ENCODE peak calls at places on chromosomes 7 and 10, in five cellular contexts. X is fibroblast of mammary gland, C is fibroblast of the aortic adventitia, Z is HCT116, D is Caco-2. S is an unnamed sample.

GRCh38 chr10:3076138-3076537 is 8.8 kb downstream of the PFKP start:
- DNase-seq in X (no peak), D (no peak), Z (no peak), C (no peak), S (no peak)

GRCh38 chr10:43930777-43931176 is 282.1 kb upstream of the ZNF32 start:
- DNase-seq in X (no peak), C (no peak), Z (no peak), D (no peak), S (no peak)

GRCh38 chr10:1368772-1369171 is 312.6 kb downstream of the WDR37 start:
- DNase-seq in D (peak; percentile 58), X (no peak), C (no peak), Z (peak; percentile 45), S (peak; percentile 48)

GRCh38 chr7:43648725-43649406 is 66.0 kb downstream of the STK17A start:
- DNase-seq in D (no peak), Z (no peak), X (peak; percentile 84), C (peak; percentile 74), S (peak; percentile 62)

GRCh38 chr10:119449210-119449584 is 93.3 kb downstream of the RGS10 start:
- DNase-seq in D (no peak), X (no peak), Z (no peak), C (no peak), S (no peak)

GRCh38 chr10:122249303-122249850 is 21.7 kb upstream of the BTBD16 start:
- DNase-seq in Z (no peak), D (no peak), X (no peak), C (no peak), S (no peak)

GRCh38 chr10:102837230-102837721 is at the start of gene CYP17A1:
- DNase-seq in D (no peak), X (peak; percentile 21), C (no peak), Z (no peak), S (no peak)

GRCh38 chr7:152674860-152675760 is 831 bp downstream of the XRCC2 start:
- DNase-seq in C (peak; percentile 9), D (peak; percentile 57), X (peak; percentile 25), Z (no peak), S (peak; percentile 23)

GRCh38 chr7:64888901-64889685 is 14.0 kb upstream of the ZNF273 start:
- DNase-seq in C (peak; percentile 4), D (peak; percentile 29), Z (no peak), X (peak; percentile 21), S (no peak)

GRCh38 chr10:60479305-60480020 is 89.8 kb upstream of the ANK3 start:
- DNase-seq in X (no peak), C (no peak), Z (no peak), D (no peak), S (no peak)

DNA sequence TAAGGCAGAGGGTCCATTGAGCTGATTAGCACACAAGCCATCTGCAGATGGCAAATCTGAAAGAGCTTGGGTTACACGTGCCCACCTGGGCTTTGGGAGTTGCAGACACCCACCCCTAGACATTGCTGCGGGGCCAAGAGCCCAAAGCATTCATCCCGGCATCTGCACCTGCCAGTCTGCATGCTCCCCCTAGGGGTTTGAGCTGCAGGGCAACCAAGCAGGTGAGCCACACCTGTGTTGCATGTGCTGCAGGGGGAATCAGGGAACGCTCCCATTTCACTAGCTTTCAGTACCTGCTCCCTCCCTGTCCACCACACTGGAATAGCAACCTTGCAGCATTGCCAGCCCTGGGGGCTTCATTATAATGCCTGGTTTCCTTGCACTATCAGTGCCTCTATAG is 21.1 kb downstream of the C7orf33 start:
- DNase-seq in Z (no peak), C (no peak), D (peak; percentile 22), X (no peak), S (peak; percentile 9)
- TF ChIP-seq CTCF in Z (no peak), C (no peak), D (peak; percentile 29), X (no peak), S (no peak)

DNA sequence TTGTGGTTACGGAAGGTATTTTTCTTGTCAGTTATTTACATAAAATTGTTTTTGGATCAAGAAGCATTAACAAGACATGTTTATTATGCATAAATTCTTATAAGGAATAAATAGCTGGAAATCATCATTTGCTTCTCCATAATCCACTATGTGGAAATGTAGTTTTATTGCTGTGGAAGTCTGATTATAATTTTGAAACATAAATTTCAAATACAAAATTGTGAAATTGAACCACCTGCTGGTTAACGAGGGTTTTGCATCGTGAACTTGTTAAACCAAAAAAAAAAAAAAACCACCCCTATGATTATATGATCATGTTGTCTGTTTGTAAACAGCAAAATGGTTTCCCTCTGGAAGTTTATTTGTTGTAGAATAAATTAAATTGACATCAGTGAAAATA is 25.9 kb downstream of the ABRAXAS2 start:
- DNase-seq in C (peak; percentile 66), X (peak; percentile 44), D (no peak), Z (no peak), S (peak; percentile 4)
- TF ChIP-seq CTCF in C (peak; percentile 53), X (peak; percentile 56), D (peak; percentile 54), Z (peak; percentile 51), S (peak; percentile 5)

GRCh38 chr10:27072436-27073114 is 27.7 kb downstream of the ANKRD26 start:
- DNase-seq in D (no peak), C (no peak), X (peak; percentile 4), Z (no peak), S (no peak)
- TF ChIP-seq CTCF in D (no peak), C (no peak), X (no peak), Z (no peak), S (no peak)

DNA sequence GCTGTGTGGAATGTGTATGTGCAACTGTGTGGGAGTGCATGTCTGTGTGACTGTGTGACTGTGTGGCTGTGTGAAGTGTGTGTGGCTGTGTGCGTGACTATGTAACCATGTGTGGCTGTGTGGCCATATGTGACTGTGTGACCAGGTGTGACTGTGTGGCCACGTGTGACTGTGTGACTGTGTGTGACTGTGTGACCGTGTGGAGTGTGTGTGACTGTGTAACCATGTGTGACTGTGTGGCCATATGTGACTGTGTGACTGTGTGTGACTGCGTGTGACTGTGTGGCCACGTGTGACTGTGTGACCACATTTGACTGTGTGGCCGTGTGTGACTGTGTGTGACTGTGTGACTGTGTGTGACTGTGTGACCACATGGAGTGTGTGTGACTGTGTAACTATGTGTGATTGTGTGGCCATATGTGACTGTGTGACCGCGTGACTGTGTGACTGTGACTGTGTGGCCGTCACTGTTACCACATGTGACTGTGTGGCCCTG is 502.9 kb downstream of the DNAJB6 start:
- DNase-seq in C (no peak), X (no peak), Z (no peak), D (no peak), S (no peak)
- TF ChIP-seq CTCF in C (no peak), X (no peak), Z (no peak), D (no peak), S (no peak)

GRCh38 chr10:85925201-85925750 is 441.3 kb downstream of the GRID1 start:
- DNase-seq in C (no peak), Z (no peak), X (no peak), D (no peak), S (no peak)
- TF ChIP-seq CTCF in C (no peak), Z (no peak), X (no peak), D (no peak), S (no peak)

GRCh38 chr10:28497313-28498126 is 35.4 kb upstream of the WAC start:
- DNase-seq in X (no peak), D (no peak), Z (no peak), C (no peak), S (no peak)

GRCh38 chr10:28505359-28505959 is 27.5 kb upstream of the WAC start:
- DNase-seq in Z (no peak), X (no peak), C (no peak), D (no peak), S (no peak)

GRCh38 chr10:28508304-28508925 is 24.5 kb upstream of the WAC start:
- DNase-seq in Z (no peak), D (peak; percentile 72), C (no peak), X (no peak), S (no peak)

GRCh38 chr10:28503114-28503513 is 29.8 kb upstream of the WAC start:
- DNase-seq in X (peak; percentile 27), Z (peak; percentile 27), C (peak; percentile 6), D (peak; percentile 62), S (peak; percentile 16)
- TF ChIP-seq CTCF in X (no peak), Z (no peak), C (no peak), D (peak; percentile 57), S (no peak)

GRCh38 chr10:25934673-25935139 is 677 bp downstream of the MYO3A start:
- DNase-seq in X (no peak), D (no peak), C (no peak), Z (no peak), S (peak; percentile 56)
- TF ChIP-seq CTCF in X (no peak), D (no peak), C (no peak), Z (no peak), S (peak; percentile 52)

GRCh38 chr10:132223156-132223590 is 36.4 kb downstream of the DPYSL4 start:
- DNase-seq in X (peak; percentile 85), Z (peak; percentile 36), D (peak; percentile 34), C (peak; percentile 78), S (peak; percentile 70)
- TF ChIP-seq CTCF in X (peak; percentile 99), Z (peak; percentile 98), D (peak; percentile 59), C (peak; percentile 100), S (peak; percentile 42)